ENCODE peak calls at places on chromosomes 13 and 19, in six cellular contexts. F is tibial artery, R is MCF 10A, Q is fibroblast of the aortic adventitia, S is endothelial cell, H is glutamatergic neuron. M is an unnamed sample.

GRCh38 chr19:4373601-4374441 is 26.5 kb downstream of the SH3GL1 start:
- DNase-seq in Q (peak), H (no peak), S (no peak), R (no peak), F (peak), M (no peak)

GRCh38 chr19:40410030-40410389 is 3.2 kb downstream of the PRX start:
- DNase-seq in Q (no peak), R (no peak), S (no peak), H (no peak), F (no peak), M (no peak)

GRCh38 chr19:15447057-15447456 is 2.7 kb downstream of the WIZ start:
- DNase-seq in H (no peak), R (no peak), F (no peak), Q (no peak), S (no peak), M (no peak)

GRCh38 chr13:104327217-104327616 is 1261.0 kb upstream of the SLC10A2 start:
- DNase-seq in R (no peak), F (no peak), S (no peak), Q (no peak), H (no peak), M (no peak)

GRCh38 chr19:931860-932646 is 6.2 kb downstream of the ARID3A start:
- DNase-seq in R (no peak), F (no peak), H (no peak), Q (no peak), S (no peak), M (no peak)

GRCh38 chr19:38564981-38565685 is 52.6 kb downstream of the MAP4K1 start:
- DNase-seq in H (no peak), S (no peak), F (no peak), Q (no peak), R (no peak), M (no peak)

GRCh38 chr13:21676611-21677021 is 5.7 kb downstream of the FGF9 start:
- DNase-seq in Q (no peak), H (peak), S (peak), R (peak), F (no peak), M (no peak)

GRCh38 chr13:51330741-51331140 is 8.8 kb upstream of the SERPINE3 start:
- DNase-seq in R (peak), F (no peak), Q (peak), H (no peak), S (no peak), M (no peak)

GRCh38 chr13:79995334-79995733 is 345.6 kb downstream of the SPRY2 start:
- DNase-seq in R (peak), S (no peak), Q (peak), H (no peak), F (no peak), M (no peak)

GRCh38 chr13:79915386-79915785 is 425.5 kb downstream of the SPRY2 start:
- DNase-seq in F (no peak), S (no peak), H (no peak), Q (no peak), R (no peak), M (no peak)

GRCh38 chr19:8924283-8924682 is 85.9 kb downstream of the MUC16 start:
- DNase-seq in R (no peak), Q (no peak), H (no peak), S (no peak), F (no peak), M (no peak)

GRCh38 chr13:99884913-99885312 is 86.7 kb downstream of the ZIC5 start:
- DNase-seq in F (no peak), H (no peak), S (no peak), Q (no peak), R (no peak), M (no peak)

GRCh38 chr19:5804516-5805464 is at the start of gene NRTN:
- DNase-seq in F (no peak), R (peak), S (no peak), Q (no peak), H (peak), M (no peak)

GRCh38 chr19:7419153-7419552 is 69.7 kb downstream of the PEX11G start:
- DNase-seq in F (no peak), S (no peak), Q (no peak), R (no peak), H (no peak), M (no peak)

GRCh38 chr19:29448046-29448445 is 77.7 kb upstream of the VSTM2B start:
- DNase-seq in Q (no peak), R (no peak), H (no peak), F (no peak), S (no peak), M (no peak)

GRCh38 chr19:29521291-29522075 is 4.3 kb upstream of the VSTM2B start:
- DNase-seq in F (no peak), H (peak), S (no peak), Q (no peak), R (no peak), M (no peak)

GRCh38 chr19:15429825-15430467 is 11.2 kb upstream of the AKAP8L start:
- DNase-seq in R (no peak), Q (no peak), H (no peak), F (no peak), S (no peak), M (no peak)

GRCh38 chr13:51524846-51525566 is 59.3 kb upstream of the WDFY2 start:
- DNase-seq in H (no peak), S (no peak), F (no peak), Q (peak), R (no peak), M (no peak)

GRCh38 chr19:48401277-48401676 is 7.8 kb downstream of the GRIN2D start:
- DNase-seq in Q (no peak), H (no peak), F (no peak), S (no peak), R (no peak), M (no peak)

GRCh38 chr13:72166102-72166660 is 299.2 kb upstream of the DACH1 start:
- DNase-seq in F (no peak), H (no peak), S (no peak), Q (no peak), R (no peak), M (no peak)

GRCh38 chr19:38395381-38396127 is 7.1 kb downstream of the SPRED3 start:
- DNase-seq in Q (no peak), R (no peak), F (no peak), S (no peak), H (peak), M (no peak)

GRCh38 chr19:40801449-40802299 is 2.7 kb downstream of the EGLN2 start:
- DNase-seq in F (no peak), R (no peak), Q (no peak), H (no peak), S (no peak), M (no peak)

DNA sequence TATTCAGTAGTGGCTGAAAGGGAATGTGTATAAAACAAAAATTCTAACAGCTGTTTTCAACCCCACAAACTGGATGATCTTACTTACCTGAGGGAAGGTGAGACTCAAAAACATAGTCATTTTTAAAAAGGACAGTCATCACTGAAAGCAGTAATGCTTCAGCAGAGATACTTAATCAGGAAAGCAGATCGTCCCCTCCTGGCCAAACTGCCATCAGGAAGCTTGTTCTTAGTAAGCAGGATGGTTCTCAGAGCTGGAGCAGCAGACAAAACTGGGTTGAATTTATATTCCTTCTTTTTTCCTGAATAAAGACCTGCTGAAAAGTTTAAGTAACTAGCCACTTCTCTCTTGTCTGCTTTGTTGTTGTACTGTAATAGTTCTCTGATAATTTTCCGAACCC is 1156.5 kb downstream of the OLFM4 start:
- DNase-seq in S (no peak), H (no peak), R (no peak), Q (no peak), F (no peak), M (no peak)
- TF ChIP-seq CTCF in S (no peak), H (no peak), R (no peak), Q (no peak), F (no peak), M (no peak)

GRCh38 chr19:17829855-17830566 is 8.7 kb upstream of the INSL3 start:
- DNase-seq in R (no peak), H (peak), S (peak), Q (peak), F (no peak), M (no peak)
- TF ChIP-seq CTCF in R (no peak), H (no peak), S (no peak), Q (no peak), F (no peak), M (no peak)

GRCh38 chr19:21468791-21469190 is 36.6 kb upstream of the ZNF429 start:
- DNase-seq in H (no peak), F (no peak), S (no peak), Q (no peak), R (no peak), M (no peak)
- TF ChIP-seq CTCF in H (no peak), F (no peak), S (no peak), Q (no peak), R (no peak), M (no peak)

GRCh38 chr13:44147222-44147621 is 226.4 kb upstream of the SERP2 start:
- DNase-seq in S (no peak), H (no peak), F (no peak), Q (no peak), R (no peak), M (no peak)
- TF ChIP-seq CTCF in S (no peak), H (no peak), F (no peak), Q (no peak), R (no peak), M (no peak)

GRCh38 chr19:44943801-44944249 is 1.8 kb downstream of the APOC4 start:
- DNase-seq in H (no peak), F (peak), R (peak), Q (no peak), S (no peak), M (no peak)
- TF ChIP-seq CTCF in H (no peak), F (no peak), R (no peak), Q (no peak), S (no peak), M (no peak)

GRCh38 chr13:25167349-25167748 is 4.7 kb downstream of the AMER2 start:
- DNase-seq in R (no peak), Q (no peak), F (no peak), H (no peak), S (no peak), M (no peak)
- TF ChIP-seq CTCF in R (no peak), Q (no peak), F (no peak), H (no peak), S (no peak), M (no peak)

GRCh38 chr19:43779147-43779819 is 1.5 kb downstream of the KCNN4 start:
- DNase-seq in Q (no peak), F (no peak), S (no peak), R (peak), H (no peak), M (no peak)

GRCh38 chr19:43778651-43779050 is 2.1 kb downstream of the KCNN4 start:
- DNase-seq in R (no peak), S (no peak), F (no peak), H (no peak), Q (no peak), M (no peak)

GRCh38 chr19:43781630-43782310 is 997 bp upstream of the KCNN4 start:
- DNase-seq in R (peak), S (no peak), F (no peak), Q (no peak), H (no peak), M (no peak)

GRCh38 chr19:43780706-43781525 is at the start of gene KCNN4:
- DNase-seq in Q (peak), F (no peak), R (peak), H (no peak), S (no peak), M (no peak)

DNA sequence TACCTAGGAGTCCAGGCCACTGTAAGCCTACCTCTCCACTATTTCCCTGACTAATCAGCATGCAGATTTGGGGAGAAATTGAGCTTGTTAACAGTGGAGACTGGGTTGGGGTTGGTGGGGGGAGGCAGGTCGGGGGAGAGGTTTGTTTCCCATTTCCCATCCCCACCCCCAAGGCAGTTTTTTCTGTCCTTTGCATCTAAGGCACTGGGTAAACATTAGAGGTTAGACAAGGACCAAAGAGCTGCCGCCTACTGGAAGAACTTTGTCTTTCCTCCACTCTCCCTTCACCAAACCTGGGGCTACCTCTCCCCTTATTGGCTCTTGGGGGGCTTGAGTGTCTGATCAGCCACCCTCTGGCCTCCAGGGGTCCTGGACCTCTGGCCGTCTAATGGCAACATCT is 953 bp downstream of the KCNN4 start:
- DNase-seq in S (no peak), R (peak), F (no peak), Q (no peak), H (no peak), M (no peak)
- TF ChIP-seq CTCF in S (no peak), R (peak), F (no peak), Q (peak), H (no peak), M (no peak)

GRCh38 chr19:19647037-19647835 is 3.8 kb upstream of the GMIP start:
- DNase-seq in S (no peak), R (no peak), H (no peak), F (no peak), Q (no peak), M (no peak)

GRCh38 chr19:19645233-19645870 is 1.9 kb upstream of the GMIP start:
- DNase-seq in F (no peak), Q (no peak), H (no peak), S (no peak), R (no peak), M (no peak)

GRCh38 chr19:19642506-19643157 is 825 bp downstream of the GMIP start:
- DNase-seq in H (peak), S (no peak), F (no peak), R (peak), Q (no peak), M (peak)

GRCh38 chr19:19643158-19644053 is at the start of gene GMIP:
- DNase-seq in H (peak), Q (peak), F (peak), R (peak), S (peak), M (peak)

GRCh38 chr19:19644054-19644388 is 564 bp upstream of the GMIP start:
- DNase-seq in Q (no peak), H (no peak), F (no peak), S (no peak), R (no peak), M (no peak)
- TF ChIP-seq CTCF in Q (no peak), H (peak), F (no peak), S (peak), R (no peak), M (peak)

DNA sequence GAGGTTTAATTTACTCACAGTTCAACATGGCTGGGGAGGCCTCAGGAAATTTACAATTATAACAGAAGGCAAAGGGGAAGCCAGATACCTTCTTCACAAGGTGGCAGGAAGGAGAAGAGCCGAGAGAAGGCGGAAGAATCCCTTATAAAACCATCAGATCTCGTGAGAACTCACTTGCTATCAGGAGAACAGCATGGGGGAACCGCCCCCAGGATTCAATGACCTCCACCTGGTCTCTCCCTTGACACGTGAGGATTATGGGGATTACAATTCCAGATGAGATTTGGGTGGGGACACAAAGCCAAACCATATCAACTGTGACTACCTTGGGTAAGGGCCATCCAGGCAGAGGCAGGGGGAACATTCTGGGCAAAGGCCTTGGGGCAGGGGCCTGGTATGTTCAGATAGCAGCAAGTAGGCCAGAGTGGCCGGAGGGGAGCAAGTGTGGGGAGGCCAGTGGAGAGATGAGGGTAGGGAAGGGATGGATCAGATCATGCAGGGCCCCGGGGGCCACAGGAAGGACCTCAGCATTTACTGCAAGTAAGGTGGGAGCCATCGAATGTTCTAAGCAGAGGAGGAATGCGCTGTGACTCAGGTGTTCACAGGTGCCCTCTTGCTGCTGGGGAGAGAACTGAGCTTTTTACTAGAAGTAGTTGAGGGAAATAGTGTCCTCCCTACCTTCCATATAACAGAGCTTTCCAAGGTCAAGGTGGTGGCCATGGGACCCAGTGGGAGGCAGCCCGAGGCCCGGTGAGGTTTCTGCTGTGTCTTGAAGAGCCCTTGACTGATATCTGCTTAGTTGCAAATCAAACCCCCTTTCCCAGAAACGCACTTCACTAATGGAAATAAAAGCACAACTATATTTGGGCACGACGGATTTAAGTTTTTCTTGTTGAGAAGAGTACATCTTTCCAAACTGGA is 18.0 kb downstream of the RAB3D start:
- DNase-seq in H (no peak), F (no peak), Q (no peak), R (no peak), S (no peak), M (no peak)
- TF ChIP-seq CTCF in H (no peak), F (no peak), Q (no peak), R (no peak), S (no peak), M (no peak)